ENCODE peak calls at places on chromosomes 12 and 14, in five cellular contexts. O, U, M, P and N are unnamed samples.

GRCh38 chr12:122051231-122051876 is 27.2 kb upstream of the MLXIP start:
- DNase-seq in U (no peak), O (no peak), M (no peak), P (no peak), N (no peak)

GRCh38 chr14:35402323-35403084 is 2.0 kb downstream of the NFKBIA start:
- DNase-seq in U (peak; percentile 15), P (no peak), M (no peak), O (no peak), N (no peak)

GRCh38 chr12:71439613-71440392 is at the start of gene LGR5:
- DNase-seq in U (no peak), O (peak; percentile 76), M (no peak), P (no peak), N (no peak)

GRCh38 chr14:92848941-92849340 is 54.8 kb downstream of the GOLGA5 start:
- DNase-seq in O (no peak), P (no peak), M (no peak), U (no peak), N (no peak)

GRCh38 chr14:91144425-91145145 is 30.7 kb downstream of the DGLUCY start:
- DNase-seq in M (no peak), O (no peak), P (no peak), U (no peak), N (no peak)

GRCh38 chr14:74577247-74577947 is 34.6 kb downstream of the LTBP2 start:
- DNase-seq in U (no peak), O (no peak), M (no peak), P (no peak), N (no peak)

GRCh38 chr12:131613186-131613585 is 97.7 kb upstream of the SFSWAP start:
- DNase-seq in U (no peak), P (no peak), M (no peak), O (no peak), N (no peak)

GRCh38 chr14:63727231-63727735 is 582 bp downstream of the SGPP1 start:
- DNase-seq in U (peak; percentile 47), M (peak; percentile 5), O (peak; percentile 66), P (no peak), N (peak; percentile 16)

GRCh38 chr12:85322715-85323114 is 42.7 kb downstream of the ALX1 start:
- DNase-seq in P (no peak), U (no peak), O (no peak), M (no peak), N (no peak)

GRCh38 chr14:62308927-62309326 is 546.7 kb downstream of the SNAPC1 start:
- DNase-seq in O (no peak), P (no peak), U (no peak), M (no peak), N (no peak)

GRCh38 chr14:77000340-77001235 is 27.9 kb downstream of the IRF2BPL start:
- DNase-seq in P (no peak), M (no peak), U (peak; percentile 76), O (peak; percentile 87), N (peak; percentile 36)

GRCh38 chr14:102699416-102700110 is 77.7 kb upstream of the TRAF3 start:
- DNase-seq in M (no peak), U (no peak), O (no peak), P (no peak), N (no peak)

GRCh38 chr12:6157482-6157881 is 33.0 kb upstream of the VWF start:
- DNase-seq in O (no peak), M (no peak), U (no peak), P (no peak), N (no peak)

GRCh38 chr12:53418221-53418620 is 5.4 kb upstream of the AMHR2 start:
- DNase-seq in O (no peak), P (no peak), M (no peak), U (no peak), N (no peak)

GRCh38 chr12:115201928-115202327 is 518.0 kb upstream of the TBX3 start:
- DNase-seq in M (no peak), P (no peak), U (no peak), O (no peak), N (no peak)

GRCh38 chr14:20904393-20905029 is 13.3 kb downstream of the RNASE3 start:
- DNase-seq in P (no peak), M (no peak), U (no peak), O (no peak), N (no peak)

GRCh38 chr14:24838945-24839616 is 205.1 kb upstream of the GZMB start:
- DNase-seq in U (no peak), P (no peak), O (no peak), M (no peak), N (no peak)

GRCh38 chr12:6960291-6961277 is 9.4 kb downstream of the PTPN6 start:
- DNase-seq in M (no peak), O (no peak), P (no peak), U (peak; percentile 68), N (no peak)

GRCh38 chr14:102969060-102969791 is 46.8 kb downstream of the AMN start:
- DNase-seq in P (no peak), M (no peak), O (no peak), U (no peak), N (no peak)

GRCh38 chr12:102966200-102966941 is 8.9 kb downstream of the ASCL1 start:
- DNase-seq in P (no peak), M (no peak), U (no peak), O (no peak), N (no peak)

GRCh38 chr12:131528144-131528543 is 182.7 kb upstream of the SFSWAP start:
- DNase-seq in P (no peak), U (no peak), O (no peak), M (no peak), N (no peak)

GRCh38 chr14:57362356-57362755 is 28.0 kb upstream of the NAA30 start:
- DNase-seq in M (no peak), U (no peak), P (no peak), O (no peak), N (no peak)

GRCh38 chr14:105491366-105492006 is 440 bp downstream of the TEDC1 start:
- DNase-seq in M (peak; percentile 90), P (no peak), O (peak; percentile 65), U (peak; percentile 85), N (peak; percentile 87)

GRCh38 chr12:65631621-65632111 is 192.6 kb upstream of the HMGA2 start:
- DNase-seq in O (peak; percentile 64), M (no peak), U (no peak), P (peak; percentile 97), N (no peak)

GRCh38 chr14:65623759-65624158 is 211.2 kb downstream of the FUT8 start:
- DNase-seq in O (no peak), U (no peak), M (no peak), P (no peak), N (no peak)

GRCh38 chr12:976644-977043 is 14.4 kb upstream of the ERC1 start:
- DNase-seq in O (no peak), P (no peak), U (no peak), M (no peak), N (no peak)

DNA sequence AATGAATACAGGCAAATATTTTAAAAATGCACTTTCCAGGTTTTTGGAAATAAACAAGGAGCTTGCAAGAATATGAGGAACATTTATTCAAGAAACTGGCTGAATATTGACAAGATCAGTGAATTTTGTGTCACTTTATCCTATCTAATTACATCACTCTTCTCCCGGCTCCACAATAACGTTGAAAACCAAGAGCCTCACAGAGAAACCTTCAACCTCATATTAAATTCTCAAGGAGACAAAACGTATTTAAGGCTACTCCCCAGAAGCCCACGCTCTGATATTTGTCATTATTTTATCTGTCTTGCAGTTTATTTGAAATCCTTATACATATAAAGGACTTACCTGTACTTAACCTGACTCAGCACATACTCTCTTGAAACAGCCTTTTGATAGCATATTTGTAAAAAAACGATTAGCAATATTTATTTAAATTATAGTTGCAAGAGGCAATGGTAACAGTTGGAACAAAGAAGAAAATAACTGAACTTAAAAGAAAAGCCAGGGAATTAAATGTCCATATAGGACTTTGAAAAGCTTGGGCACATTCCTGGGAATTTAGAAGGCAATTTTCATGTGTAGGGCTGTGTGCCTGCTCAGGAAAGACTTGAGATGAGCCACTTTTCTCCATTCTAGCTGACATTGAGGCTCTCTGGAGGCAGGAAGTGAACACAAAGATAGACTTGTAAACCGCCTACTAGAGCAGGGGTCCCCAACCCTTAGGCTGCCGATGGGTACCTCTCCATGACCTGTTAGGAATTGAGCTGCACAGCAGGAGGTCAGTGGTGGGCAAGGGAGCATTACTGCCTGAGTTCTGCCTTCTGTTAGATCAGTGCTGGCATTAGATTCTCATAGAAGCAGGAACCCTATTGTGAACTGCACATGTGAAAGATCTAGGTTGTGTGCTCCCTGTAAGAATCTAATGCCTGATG is 636.4 kb downstream of the SLC16A7 start:
- DNase-seq in U (no peak), P (no peak), O (no peak), M (no peak), N (no peak)
- TF ChIP-seq CTCF in U (no peak), P (no peak), O (no peak), M (no peak), N (no peak)

GRCh38 chr12:20377750-20378149 is 9.4 kb downstream of the PDE3A start:
- DNase-seq in P (no peak), M (no peak), U (no peak), O (no peak), N (no peak)

GRCh38 chr12:20374775-20375174 is 6.4 kb downstream of the PDE3A start:
- DNase-seq in U (no peak), O (no peak), M (no peak), P (no peak), N (no peak)

GRCh38 chr12:20382117-20382516 is 13.8 kb downstream of the PDE3A start:
- DNase-seq in M (no peak), P (no peak), O (no peak), U (no peak), N (no peak)

GRCh38 chr12:20372326-20373097 is 4.2 kb downstream of the PDE3A start:
- DNase-seq in O (no peak), U (no peak), M (no peak), P (no peak), N (no peak)

GRCh38 chr12:20376984-20377383 is 8.6 kb downstream of the PDE3A start:
- DNase-seq in U (peak; percentile 15), P (no peak), M (no peak), O (no peak), N (no peak)
- H3K79me2 ChIP-seq in U (no peaks in the 10 kb centered on the region), P (no peaks in the 10 kb centered on the region), M (no peaks in the 10 kb centered on the region), O (peaks cover 97% of the 10 kb centered on the region), N (no peaks in the 10 kb centered on the region)

GRCh38 chr12:16467304-16467703 is 119.9 kb downstream of the MGST1 start:
- DNase-seq in O (no peak), M (no peak), U (no peak), P (no peak), N (no peak)
- TF ChIP-seq CTCF in O (no peak), M (no peak), U (no peak), P (no peak), N (no peak)

GRCh38 chr12:25986169-25986568 is 27.7 kb downstream of the RASSF8 start:
- DNase-seq in P (no peak), M (no peak), O (no peak), U (no peak), N (no peak)

GRCh38 chr12:25983625-25984024 is 25.1 kb downstream of the RASSF8 start:
- DNase-seq in M (no peak), U (no peak), O (no peak), P (no peak), N (no peak)

GRCh38 chr12:25982416-25982815 is 23.9 kb downstream of the RASSF8 start:
- DNase-seq in M (no peak), P (no peak), O (no peak), U (no peak), N (no peak)

GRCh38 chr12:25985296-25985992 is 27.0 kb downstream of the RASSF8 start:
- DNase-seq in M (no peak), O (peak; percentile 11), U (no peak), P (no peak), N (no peak)

DNA sequence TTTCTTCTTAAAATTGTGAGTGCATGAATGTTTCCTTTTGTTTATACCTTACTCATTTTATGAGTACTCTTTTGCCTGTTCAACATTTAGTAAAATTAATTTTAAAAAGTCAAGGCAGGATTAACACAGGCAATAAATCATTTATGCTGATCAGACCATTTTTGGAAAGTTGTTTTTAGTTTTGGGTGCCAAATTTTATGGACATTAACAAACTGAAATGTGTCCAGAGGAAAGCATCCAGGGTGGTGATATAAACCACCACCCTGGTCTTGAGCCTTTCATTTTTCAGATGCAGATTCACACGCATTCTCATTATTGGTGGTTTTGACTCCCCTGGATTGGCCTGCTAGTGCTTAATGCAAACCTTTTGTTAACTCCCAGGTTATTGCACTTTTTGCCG is 26.3 kb downstream of the RASSF8 start:
- DNase-seq in U (no peak), O (no peak), M (no peak), P (no peak), N (no peak)
- H3K79me2 ChIP-seq in U (no peaks in the 10 kb centered on the region), O (peaks cover 98% of the 10 kb centered on the region), M (no peaks in the 10 kb centered on the region), P (peaks cover 43% of the 10 kb centered on the region), N (no peaks in the 10 kb centered on the region)